ENCODE peak calls at places on chromosome 5, in eight cellular contexts. K is Panc1, D is IMR-90, U is dorsolateral prefrontal cortex, Z is heart left ventricle, S is A549, T is kidney, B is GM12865. E is an unnamed sample.

GRCh38 chr5:30890377-30890776 is 303.1 kb upstream of the CDH6 start:
- DNase-seq in S (no peak), D (peak; percentile 39), U (no peak), T (no peak), K (no peak), Z (no peak), B (no peak), E (no peak)

GRCh38 chr5:39395521-39395920 is 29.3 kb downstream of the DAB2 start:
- DNase-seq in T (no peak), S (no peak), K (no peak), D (peak; percentile 46), B (no peak), Z (no peak), U (no peak), E (no peak)

GRCh38 chr5:178438746-178439260 is 151.4 kb downstream of the COL23A1 start:
- DNase-seq in T (no peak), B (no peak), K (no peak), S (no peak), D (no peak), Z (no peak), U (no peak), E (no peak)

GRCh38 chr5:148427370-148428042 is 43.7 kb downstream of the FBXO38 start:
- DNase-seq in T (no peak), K (no peak), D (no peak), B (no peak), U (no peak), Z (no peak), S (no peak), E (no peak)

GRCh38 chr5:16593013-16593412 is 23.8 kb downstream of the RETREG1 start:
- DNase-seq in D (no peak), U (no peak), K (no peak), T (no peak), Z (peak; percentile 43), S (no peak), B (no peak), E (peak; percentile 20)

GRCh38 chr5:117877731-117878130 is 1110.6 kb downstream of the DTWD2 start:
- DNase-seq in B (no peak), D (no peak), T (no peak), K (no peak), Z (no peak), S (no peak), U (no peak), E (no peak)

GRCh38 chr5:33072296-33072695 is 361.2 kb downstream of the NPR3 start:
- DNase-seq in D (no peak), S (no peak), T (no peak), B (no peak), K (no peak), Z (no peak), U (no peak), E (no peak)

GRCh38 chr5:58381566-58381965 is 78.3 kb downstream of the PLK2 start:
- DNase-seq in D (no peak), S (no peak), Z (no peak), U (no peak), T (no peak), K (no peak), B (no peak), E (no peak)

GRCh38 chr5:18802336-18802735 is 1168.1 kb downstream of the TAF11L14 start:
- DNase-seq in T (no peak), D (no peak), B (no peak), S (no peak), U (no peak), Z (no peak), K (no peak), E (no peak)

GRCh38 chr5:160274483-160274931 is 37.9 kb downstream of the CCNJL start:
- DNase-seq in K (no peak), S (no peak), D (no peak), B (peak; percentile 27), Z (no peak), U (no peak), T (peak; percentile 32), E (no peak)

GRCh38 chr5:139925650-139926640 is 117.2 kb downstream of the NRG2 start:
- DNase-seq in K (no peak), S (no peak), B (no peak), T (no peak), D (no peak), Z (no peak), U (no peak), E (no peak)

GRCh38 chr5:84474126-84474525 is 89.4 kb upstream of the EDIL3 start:
- DNase-seq in Z (no peak), D (no peak), B (no peak), T (no peak), S (no peak), U (no peak), K (no peak), E (no peak)

GRCh38 chr5:32231241-32231640 is 57.1 kb upstream of the GOLPH3 start:
- DNase-seq in S (no peak), D (no peak), T (no peak), Z (no peak), K (no peak), B (no peak), U (no peak), E (no peak)

GRCh38 chr5:170791325-170791954 is 7.9 kb downstream of the GABRP start:
- DNase-seq in Z (peak; percentile 67), U (peak; percentile 28), B (peak; percentile 52), K (no peak), D (peak; percentile 56), S (peak; percentile 66), T (no peak), E (no peak)

GRCh38 chr5:42230839-42231238 is 192.4 kb upstream of the GHR start:
- DNase-seq in D (no peak), S (no peak), Z (no peak), B (no peak), K (no peak), U (no peak), T (peak; percentile 30), E (no peak)

GRCh38 chr5:36152324-36153298 is 700 bp downstream of the SKP2 start:
- DNase-seq in D (peak; percentile 27), Z (no peak), T (peak; percentile 45), B (peak; percentile 10), K (no peak), U (no peak), S (no peak), E (no peak)

GRCh38 chr5:38210701-38211353 is 47.5 kb upstream of the EGFLAM start:
- DNase-seq in U (no peak), Z (no peak), D (no peak), T (no peak), K (no peak), B (no peak), S (no peak), E (no peak)

GRCh38 chr5:134543820-134544692 is 18.6 kb downstream of the JADE2 start:
- DNase-seq in U (no peak), T (peak; percentile 39), K (no peak), Z (peak; percentile 29), D (no peak), S (no peak), B (peak; percentile 85), E (no peak)

DNA sequence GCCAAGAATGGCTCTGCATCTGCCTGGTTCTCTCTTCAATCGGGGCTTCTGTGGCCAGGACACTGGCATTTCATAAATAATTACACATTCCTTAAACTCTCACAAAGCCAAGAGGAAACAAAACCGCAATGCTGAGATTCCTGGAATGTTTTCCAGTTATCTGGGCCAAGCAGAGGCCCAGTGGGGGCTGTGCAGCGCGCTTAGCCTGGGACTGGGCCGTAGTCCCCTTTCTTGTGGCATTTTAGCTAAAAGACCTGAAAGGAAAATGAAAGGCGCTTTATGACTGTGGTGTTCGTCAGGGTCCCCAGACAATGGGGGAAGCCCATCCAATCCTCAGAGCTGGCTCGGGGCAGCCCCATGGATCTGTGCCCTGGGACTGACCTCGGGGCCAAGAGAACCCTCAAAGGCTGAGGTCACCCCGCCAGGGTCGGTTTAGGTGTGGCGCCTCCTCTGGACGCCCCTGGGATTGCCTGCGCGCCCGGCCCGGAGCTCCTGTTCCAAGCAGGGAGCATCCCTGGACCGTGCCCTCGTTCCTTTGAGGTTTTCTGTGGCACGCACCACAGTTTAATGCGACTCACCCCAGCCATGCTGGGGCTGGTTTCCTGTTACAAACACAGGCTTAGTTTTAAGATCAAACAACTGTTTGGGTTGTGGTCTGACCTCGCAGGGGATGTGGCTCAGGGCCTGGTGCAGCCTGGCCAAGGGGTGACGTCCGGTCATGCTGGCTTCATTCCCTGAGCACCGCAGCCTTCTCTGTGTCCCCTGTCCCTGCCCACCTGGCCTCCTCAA is 51.5 kb upstream of the NKD2 start:
- DNase-seq in U (no peak), D (peak; percentile 90), T (peak; percentile 74), S (peak; percentile 66), Z (peak; percentile 37), K (peak; percentile 33), B (peak; percentile 64), E (peak; percentile 77)
- H3K4me3 ChIP-seq in U (no peak overlapping the region), D (no peak overlapping the region), T (no peak overlapping the region), S (no peak overlapping the region), Z (no peak overlapping the region), K (no peak overlapping the region), B (no peak overlapping the region), E (no peak overlapping the region)

GRCh38 chr5:142316681-142317080 is 8.1 kb downstream of the SPRY4 start:
- DNase-seq in Z (no peak), B (no peak), S (no peak), U (no peak), K (no peak), D (no peak), T (no peak), E (no peak)

GRCh38 chr5:142317173-142317572 is 7.6 kb downstream of the SPRY4 start:
- DNase-seq in D (no peak), S (no peak), K (no peak), Z (no peak), B (no peak), U (no peak), T (no peak), E (no peak)

GRCh38 chr5:142314606-142315005 is 10.2 kb downstream of the SPRY4 start:
- DNase-seq in U (no peak), S (no peak), K (no peak), Z (no peak), T (no peak), B (no peak), D (no peak), E (no peak)

GRCh38 chr5:142315231-142315900 is 9.5 kb downstream of the SPRY4 start:
- DNase-seq in S (no peak), K (no peak), Z (no peak), D (peak; percentile 36), B (no peak), U (no peak), T (no peak), E (no peak)

GRCh38 chr5:142316051-142316450 is 8.8 kb downstream of the SPRY4 start:
- DNase-seq in Z (no peak), K (no peak), T (no peak), B (peak; percentile 50), D (peak; percentile 67), S (no peak), U (no peak), E (no peak)
- H3K4me3 ChIP-seq in Z (peak overlapping the region; percentile 19), K (no peak overlapping the region), T (peak overlapping the region; percentile 33), B (no peak overlapping the region), D (no peak overlapping the region), S (no peak overlapping the region), U (no peak overlapping the region), E (no peak overlapping the region)

GRCh38 chr5:123876265-123876790 is 364.4 kb downstream of the CSNK1G3 start:
- DNase-seq in D (no peak), Z (no peak), K (no peak), U (no peak), T (no peak), B (no peak), S (no peak), E (no peak)
- H3K4me3 ChIP-seq in D (no peak overlapping the region), Z (no peak overlapping the region), K (no peak overlapping the region), U (no peak overlapping the region), T (no peak overlapping the region), B (no peak overlapping the region), S (no peak overlapping the region), E (no peak overlapping the region)

DNA sequence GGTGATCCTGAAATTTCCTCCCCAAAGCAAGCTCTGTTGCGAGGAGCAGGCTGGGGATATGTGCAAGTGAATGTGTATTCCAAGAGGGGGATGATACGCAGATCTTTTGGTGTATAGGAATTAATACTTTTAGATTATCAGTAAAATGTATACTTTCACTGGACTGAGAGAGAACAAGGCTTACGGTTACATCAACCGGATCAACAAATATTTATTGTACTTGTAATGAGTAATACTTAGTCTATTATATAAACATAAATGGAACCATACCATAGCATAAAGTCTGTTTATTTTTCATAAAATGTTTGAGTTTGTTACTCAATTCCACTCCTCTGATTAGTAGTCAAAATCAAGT is 659 bp upstream of the PRKAA1 start:
- DNase-seq in D (no peak), Z (no peak), S (no peak), K (no peak), B (no peak), T (no peak), U (no peak), E (no peak)
- H3K4me3 ChIP-seq in D (peak overlapping the region; percentile 85), Z (peak overlapping the region; percentile 97), S (peak overlapping the region; percentile 80), K (peak overlapping the region; percentile 96), B (peak overlapping the region; percentile 80), T (peak overlapping the region; percentile 95), U (peak overlapping the region; percentile 99), E (peak overlapping the region; percentile 67)